ENCODE peak calls at places on chromosome 1, in seven cellular contexts. T is A549; Y is kidney epithelial cell; F is HTR-8/SVneo; C is activated CD4-positive, alpha-beta T cell treated with anti-CD3 and anti-CD28 coated beads for 24 hours; O is Right ventricle myocardium superior; K is B cell. R is an unnamed sample.

GRCh38 chr1:103561612-103562395 is 9.6 kb upstream of the AMY2B start:
- DNase-seq in T (no peak), Y (no peak), F (no peak), C (no peak), O (no peak), K (no peak), R (no peak)

GRCh38 chr1:167697667-167698141 is 24.1 kb upstream of the MPZL1 start:
- DNase-seq in T (no peak), Y (no peak), F (no peak), C (no peak), O (peak; percentile 90), K (no peak), R (no peak)

GRCh38 chr1:119141020-119141424 is 569 bp upstream of the WARS2 start:
- DNase-seq in T (peak; percentile 34), Y (no peak), F (no peak), C (peak; percentile 24), O (peak; percentile 50), K (no peak), R (peak; percentile 34)

GRCh38 chr1:239858058-239858457 is 233.6 kb upstream of the FMN2 start:
- DNase-seq in T (peak; percentile 17), Y (peak; percentile 32), F (no peak), C (no peak), O (no peak), K (no peak), R (no peak)

GRCh38 chr1:5901150-5901549 is 91.1 kb downstream of the NPHP4 start:
- DNase-seq in T (no peak), Y (no peak), F (no peak), C (no peak), O (no peak), K (no peak), R (no peak)

GRCh38 chr1:196558424-196558823 is 49.8 kb downstream of the KCNT2 start:
- DNase-seq in T (peak; percentile 59), Y (peak; percentile 32), F (peak; percentile 15), C (no peak), O (no peak), K (no peak), R (no peak)

GRCh38 chr1:210092366-210092765 is 140.2 kb upstream of the SERTAD4 start:
- DNase-seq in T (no peak), Y (no peak), F (no peak), C (no peak), O (no peak), K (no peak), R (no peak)

GRCh38 chr1:93997756-93998155 is 88.5 kb upstream of the GCLM start:
- DNase-seq in T (no peak), Y (no peak), F (no peak), C (no peak), O (no peak), K (no peak), R (no peak)

GRCh38 chr1:112251766-112252506 is 144.1 kb upstream of the CTTNBP2NL start:
- DNase-seq in T (peak; percentile 72), Y (no peak), F (peak; percentile 10), C (no peak), O (no peak), K (no peak), R (no peak)

GRCh38 chr1:246682231-246682895 is 41.8 kb upstream of the SCCPDH start:
- DNase-seq in T (no peak), Y (no peak), F (no peak), C (no peak), O (no peak), K (no peak), R (no peak)

R was measured in stimulated activated CD8-positive, alpha-beta memory T cell treated with anti-CD3 and anti-CD28 coated beads, Interleukin-15, amount 100 ng/mL, for 48 hours.